ENCODE peak calls at places on chromosomes 1 and 21, in seven cellular contexts. U, Z, D, G, O, C and M are unnamed samples.

GRCh38 chr1:17122449-17123194 is 3.4 kb upstream of the PADI2 start:
- DNase-seq in O (no peak), C (no peak), G (no peak), U (peak), Z (no peak), D (no peak), M (no peak)

GRCh38 chr1:78231477-78231876 is 185.7 kb downstream of the GIPC2 start:
- DNase-seq in Z (no peak), U (no peak), G (no peak), O (no peak), C (no peak), D (no peak), M (no peak)

GRCh38 chr1:115539061-115539460 is 102.7 kb upstream of the VANGL1 start:
- DNase-seq in G (no peak), U (peak), Z (no peak), C (no peak), O (no peak), D (no peak), M (no peak)

GRCh38 chr1:77056525-77056924 is 162.7 kb downstream of the PIGK start:
- DNase-seq in C (no peak), O (no peak), G (no peak), Z (no peak), D (no peak), U (no peak), M (no peak)

GRCh38 chr1:241598234-241598633 is 41.9 kb downstream of the CHML start:
- DNase-seq in Z (no peak), O (no peak), D (no peak), G (no peak), U (no peak), C (peak), M (no peak)

GRCh38 chr1:27031235-27032118 is 18.8 kb upstream of the TENT5B start:
- DNase-seq in D (peak), G (no peak), Z (peak), U (peak), O (peak), C (no peak), M (no peak)

GRCh38 chr1:10793129-10793651 is 3.3 kb downstream of the CASZ1 start:
- DNase-seq in O (no peak), G (no peak), C (no peak), D (no peak), Z (no peak), U (peak), M (peak)

GRCh38 chr1:218524526-218524925 is 179.4 kb downstream of the TGFB2 start:
- DNase-seq in C (no peak), D (no peak), O (no peak), U (no peak), G (no peak), Z (no peak), M (no peak)

GRCh38 chr21:17693801-17694200 is 81.1 kb upstream of the BTG3 start:
- DNase-seq in G (no peak), Z (no peak), C (no peak), D (peak), U (no peak), O (no peak), M (peak)

GRCh38 chr21:41762753-41763152 is 4.1 kb downstream of the RIPK4 start:
- DNase-seq in D (no peak), O (no peak), G (no peak), U (no peak), Z (no peak), C (no peak), M (no peak)

GRCh38 chr21:15370576-15370975 is 305.8 kb upstream of the NRIP1 start:
- DNase-seq in C (no peak), G (no peak), Z (no peak), U (no peak), O (no peak), D (no peak), M (no peak)

GRCh38 chr1:184035719-184036516 is 1.6 kb downstream of the COLGALT2 start:
- DNase-seq in C (no peak), Z (peak), D (peak), G (no peak), O (peak), U (no peak), M (no peak)

GRCh38 chr1:159881930-159882839 is 17.8 kb downstream of the CFAP45 start:
- DNase-seq in D (peak), U (peak), C (peak), O (no peak), G (peak), Z (peak), M (peak)

GRCh38 chr1:152029144-152029936 is 7.5 kb downstream of the S100A11 start:
- DNase-seq in G (no peak), U (peak), D (no peak), Z (no peak), C (no peak), O (no peak), M (no peak)

GRCh38 chr1:30334767-30335166 is 388.6 kb downstream of the MATN1 start:
- DNase-seq in D (peak), Z (no peak), O (no peak), G (no peak), C (no peak), U (no peak), M (no peak)

GRCh38 chr1:231317306-231318014 is 20.2 kb downstream of the EXOC8 start:
- DNase-seq in G (no peak), O (no peak), U (no peak), D (no peak), C (no peak), Z (no peak), M (no peak)

GRCh38 chr21:36428789-36429671 is 43.8 kb downstream of the CHAF1B start:
- DNase-seq in D (no peak), O (no peak), Z (no peak), G (no peak), C (no peak), U (peak), M (no peak)

GRCh38 chr21:15761508-15762100 is 31.8 kb downstream of the USP25 start:
- DNase-seq in Z (no peak), D (no peak), U (no peak), O (no peak), C (no peak), G (no peak), M (no peak)

GRCh38 chr1:178172939-178173338 is 79.0 kb downstream of the RASAL2 start:
- DNase-seq in O (no peak), D (no peak), G (no peak), U (peak), Z (no peak), C (no peak), M (no peak)

GRCh38 chr1:14768589-14769304 is 170.3 kb downstream of the KAZN start:
- DNase-seq in G (no peak), Z (no peak), U (no peak), C (no peak), O (no peak), D (no peak), M (no peak)

GRCh38 chr21:26093094-26093493 is 77.5 kb downstream of the APP start:
- DNase-seq in D (no peak), U (peak), C (no peak), Z (no peak), O (no peak), G (no peak), M (no peak)

GRCh38 chr1:205783904-205784303 is 8.6 kb upstream of the RAB29 start:
- DNase-seq in U (no peak), O (peak), Z (peak), G (no peak), C (no peak), D (peak), M (no peak)

GRCh38 chr1:5522605-5523145 is 469.6 kb downstream of the NPHP4 start:
- DNase-seq in D (no peak), C (no peak), G (no peak), O (no peak), Z (no peak), U (no peak), M (no peak)

GRCh38 chr1:116513956-116514355 is 56.9 kb downstream of the CD58 start:
- DNase-seq in U (no peak), Z (no peak), O (no peak), G (no peak), D (peak), C (no peak), M (no peak)

GRCh38 chr1:244319283-244320132 is 132.2 kb downstream of the ADSS2 start:
- DNase-seq in O (no peak), Z (no peak), C (peak), U (peak), D (no peak), G (no peak), M (peak)

GRCh38 chr1:211876849-211877248 is 46.3 kb upstream of the LPGAT1 start:
- DNase-seq in D (no peak), U (no peak), O (no peak), G (no peak), C (no peak), Z (no peak), M (no peak)

GRCh38 chr1:91749690-91750335 is 136.1 kb downstream of the TGFBR3 start:
- DNase-seq in D (no peak), C (no peak), U (no peak), Z (no peak), O (no peak), G (no peak), M (no peak)

GRCh38 chr1:63946866-63947491 is 173.2 kb downstream of the ROR1 start:
- DNase-seq in D (peak), O (peak), C (no peak), G (no peak), Z (peak), U (peak), M (no peak)

GRCh38 chr1:92961896-92962752 is 862 bp upstream of the DIPK1A start:
- DNase-seq in Z (no peak), O (peak), D (peak), C (peak), G (peak), U (peak), M (peak)

GRCh38 chr21:27713159-27714109 is 746.5 kb upstream of the ADAMTS5 start:
- DNase-seq in G (no peak), O (no peak), Z (no peak), C (no peak), U (no peak), D (no peak), M (no peak)

GRCh38 chr1:34019741-34020552 is 145.1 kb downstream of the CSMD2 start:
- DNase-seq in O (no peak), Z (no peak), D (no peak), C (no peak), U (no peak), G (no peak), M (no peak)

GRCh38 chr1:151314137-151314875 is 12.9 kb downstream of the PI4KB start:
- DNase-seq in Z (peak), U (peak), G (no peak), C (no peak), D (peak), O (peak), M (no peak)

GRCh38 chr1:125118147-125118993 is 3933.6 kb downstream of the SRGAP2C start:
- DNase-seq in Z (no peak), D (no peak), U (no peak), C (no peak), G (no peak), O (no peak), M (no peak)

GRCh38 chr1:29094954-29095353 is 28.7 kb downstream of the TMEM200B start:
- DNase-seq in Z (no peak), U (no peak), C (no peak), O (no peak), D (no peak), G (no peak), M (no peak)

GRCh38 chr1:79716481-79716880 is 710.0 kb upstream of the ADGRL4 start:
- DNase-seq in U (peak), O (no peak), C (no peak), D (no peak), G (no peak), Z (no peak), M (no peak)

GRCh38 chr1:223776075-223776814 is 63.9 kb downstream of the CAPN2 start:
- DNase-seq in C (peak), U (peak), O (no peak), D (no peak), G (no peak), Z (no peak), M (no peak)

GRCh38 chr1:82015444-82015843 is 214.7 kb downstream of the ADGRL2 start:
- DNase-seq in Z (no peak), U (no peak), D (no peak), O (no peak), C (peak), G (no peak), M (no peak)

GRCh38 chr1:85091647-85092295 is 43.5 kb upstream of the MCOLN3 start:
- DNase-seq in O (no peak), D (no peak), Z (no peak), C (peak), U (no peak), G (no peak), M (no peak)
- H3K4me3 ChIP-seq in O (peak), D (no peak), Z (no peak), C (no peak), U (no peak), G (no peak), M (no peak)

GRCh38 chr1:156080598-156081173 is 1.6 kb downstream of the MEX3A start:
- DNase-seq in G (no peak), D (no peak), O (no peak), U (no peak), Z (no peak), C (no peak), M (no peak)
- H3K4me3 ChIP-seq in G (no peak), D (no peak), O (no peak), U (peak), Z (no peak), C (no peak), M (peak)

GRCh38 chr1:113980120-113980519 is 846 bp downstream of the OLFML3 start:
- DNase-seq in D (peak), G (no peak), O (peak), C (no peak), Z (peak), U (peak), M (no peak)

GRCh38 chr1:113975211-113975895 is 3.9 kb upstream of the OLFML3 start:
- DNase-seq in Z (no peak), G (no peak), U (no peak), C (no peak), O (no peak), D (no peak), M (peak)

GRCh38 chr1:113981962-113982931 is 3.0 kb downstream of the OLFML3 start:
- DNase-seq in D (peak), U (peak), Z (peak), O (peak), C (no peak), G (no peak), M (no peak)

GRCh38 chr1:113976609-113977278 is 2.5 kb upstream of the OLFML3 start:
- DNase-seq in G (no peak), O (peak), D (peak), C (no peak), U (peak), Z (no peak), M (no peak)

DNA sequence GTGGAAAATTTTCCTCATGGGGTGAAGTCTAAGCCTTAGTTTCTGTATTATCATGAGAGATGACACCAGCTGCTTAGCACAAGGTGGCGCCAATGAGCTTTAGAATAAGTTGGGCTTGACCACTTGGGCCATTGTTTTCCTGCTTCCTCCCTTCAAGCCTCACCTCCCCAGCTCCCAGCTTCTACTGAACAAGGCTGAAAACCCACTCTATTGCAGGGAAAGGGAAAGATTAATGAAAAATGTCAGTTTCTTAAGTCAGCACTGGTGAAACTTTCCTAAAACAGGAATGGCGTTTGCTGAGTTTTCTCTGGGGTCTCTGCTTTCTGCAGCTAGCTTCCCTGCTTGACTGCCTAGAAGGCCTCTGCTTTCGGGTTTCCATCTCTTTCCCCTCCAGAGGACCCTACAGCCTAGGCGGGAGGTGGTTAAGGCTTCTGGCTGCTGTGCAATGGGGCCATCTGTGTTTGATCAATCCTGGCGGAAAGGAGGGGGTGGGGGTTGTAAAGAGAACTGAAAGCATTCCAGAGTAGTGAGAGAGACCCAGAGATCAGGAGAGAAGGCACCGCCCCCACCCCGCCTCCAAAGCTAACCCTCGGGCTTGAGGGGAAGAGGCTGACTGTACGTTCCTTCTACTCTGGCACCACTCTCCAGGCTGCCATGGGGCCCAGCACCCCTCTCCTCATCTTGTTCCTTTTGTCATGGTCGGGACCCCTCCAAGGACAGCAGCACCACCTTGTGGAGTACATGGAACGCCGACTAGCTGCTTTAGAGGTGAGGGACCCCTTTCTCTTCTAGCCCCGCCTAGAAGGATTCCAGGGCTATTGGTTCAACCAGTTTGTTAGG is at the start of gene OLFML3:
- DNase-seq in Z (peak), D (peak), O (peak), G (peak), U (peak), C (peak), M (peak)
- H3K4me3 ChIP-seq in Z (peak), D (peak), O (peak), G (no peak), U (peak), C (no peak), M (no peak)

DNA sequence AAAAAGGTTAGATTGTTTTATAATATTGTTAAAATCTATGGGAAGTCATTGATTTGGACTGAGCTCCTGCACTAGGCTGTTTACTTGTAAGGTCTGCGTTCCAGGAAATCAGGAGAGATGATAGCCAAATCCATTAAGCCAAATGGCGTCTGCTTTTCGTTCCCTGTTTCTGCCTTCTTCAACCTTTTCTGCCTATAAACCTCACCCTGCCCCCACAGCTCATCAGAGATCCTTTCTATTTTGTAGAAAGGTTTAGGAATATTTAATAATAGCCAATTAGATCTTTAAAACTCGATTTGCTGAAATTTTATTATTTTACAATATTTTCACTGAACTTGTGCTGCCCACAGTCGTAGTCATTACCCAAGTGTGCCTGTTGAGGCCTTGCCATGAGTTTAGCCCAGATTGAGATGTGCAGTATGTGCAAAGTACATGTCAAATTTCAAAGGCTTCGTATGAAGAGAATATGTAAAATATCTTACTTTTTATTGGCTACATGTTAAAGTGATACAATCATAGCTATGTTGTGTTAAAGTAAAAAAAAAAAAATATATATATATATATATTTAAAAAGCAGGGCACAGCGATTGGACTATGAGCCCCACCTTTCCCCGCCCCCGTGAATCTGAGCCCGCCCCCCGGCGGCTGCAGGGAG is 444 bp upstream of the IARS2 start:
- DNase-seq in G (no peak), C (no peak), Z (no peak), O (no peak), D (no peak), U (no peak), M (no peak)
- H3K4me3 ChIP-seq in G (no peak), C (peak), Z (no peak), O (peak), D (peak), U (no peak), M (peak)

DNA sequence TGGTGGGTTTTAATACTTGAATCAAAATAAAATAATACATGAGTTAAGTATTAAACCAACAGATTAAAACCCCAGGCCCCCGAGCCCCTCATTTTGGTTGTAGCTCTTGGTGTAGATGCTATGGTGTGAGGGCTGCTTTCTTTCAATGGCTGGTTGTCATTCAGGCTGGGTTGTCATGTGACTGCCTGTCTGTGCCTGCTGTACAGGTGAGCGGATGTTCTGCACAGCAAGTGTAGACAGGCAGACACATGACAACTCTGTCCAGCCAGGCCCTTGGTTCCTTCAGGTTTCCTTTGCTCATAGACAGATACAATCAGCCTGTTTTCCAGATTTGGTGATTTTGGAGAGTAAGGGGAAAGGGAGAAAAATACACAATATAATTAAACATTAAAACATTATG is 281.8 kb upstream of the C1orf105 start:
- DNase-seq in Z (no peak), D (no peak), O (no peak), G (no peak), U (no peak), C (no peak), M (no peak)
- H3K4me3 ChIP-seq in Z (no peak), D (peak), O (peak), G (no peak), U (no peak), C (no peak), M (no peak)

DNA sequence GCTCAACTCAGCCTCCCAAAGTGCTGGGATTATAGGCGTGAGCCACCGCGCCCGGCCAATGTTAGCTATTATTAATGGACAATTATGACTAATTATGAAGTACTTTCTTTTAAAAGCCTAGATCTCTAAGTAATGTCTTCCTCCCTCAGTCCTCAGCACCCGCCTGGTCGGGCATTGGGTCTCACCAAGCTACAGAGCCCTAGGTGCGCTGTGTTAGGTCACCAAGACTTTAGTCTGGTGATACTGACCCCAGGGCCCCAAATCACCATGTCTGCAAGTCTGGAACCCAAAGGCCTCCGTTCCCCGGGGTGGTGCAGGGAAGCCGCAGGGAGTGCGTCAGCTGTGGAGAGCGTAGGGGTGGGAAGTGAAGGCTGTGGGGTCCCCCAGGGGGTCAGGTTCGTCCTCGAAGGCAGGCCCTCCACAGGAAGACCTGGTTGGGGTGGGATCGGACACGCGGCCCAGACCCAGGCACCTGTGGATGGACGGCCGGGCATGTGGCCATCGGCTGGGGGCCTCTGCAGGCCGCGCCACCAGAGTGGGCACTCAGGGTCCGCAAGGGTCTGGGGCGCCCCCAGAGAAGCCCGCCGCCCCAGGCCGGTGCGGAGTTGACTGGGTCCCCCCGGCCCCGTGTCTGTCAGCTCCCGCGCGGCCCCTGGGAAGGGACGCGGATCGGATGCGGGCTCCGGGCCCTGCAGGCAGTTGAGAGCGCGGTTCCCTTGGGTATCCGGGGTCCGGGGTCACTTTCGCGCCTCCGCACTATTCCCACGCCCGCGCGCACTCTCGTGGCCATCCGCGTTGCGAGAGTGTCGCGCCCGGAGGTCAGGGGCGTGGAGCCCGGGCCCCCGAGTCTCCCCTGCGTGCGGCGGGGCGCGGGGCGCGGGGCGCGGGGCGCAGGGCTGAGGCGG is 710 bp upstream of the PDXK start:
- DNase-seq in O (no peak), C (no peak), U (no peak), D (peak), Z (peak), G (peak), M (no peak)
- H3K4me3 ChIP-seq in O (peak), C (peak), U (peak), D (peak), Z (peak), G (peak), M (peak)